ENCODE peak calls at places on chromosomes 7 and 10, in nine cellular contexts. A is ascending aorta; N is activated CD4-positive, alpha-beta T cell treated with anti-CD3 and anti-CD28 coated beads for 36 hours; S is stimulated activated naive CD8-positive, alpha-beta T cell treated with anti-CD3 and anti-CD28 coated beads, Interleukin-15, Interleukin-2, amounts not matched to agents 100 U/mL and 50 U/mL, for 24 hours; C is AG09319; J is endothelial cell; F is PC-9; R is hippocampal formation; G is heart left ventricle. T is an unnamed sample.

GRCh38 chr10:25017247-25017590 is 807 bp downstream of the THNSL1 start:
- DNase-seq in A (peak; percentile 63), C (no peak), R (peak; percentile 75), J (peak; percentile 11), G (no peak), N (peak; percentile 44), F (no peak), S (peak; percentile 24), T (no peak)

GRCh38 chr7:93228302-93228701 is 2.0 kb upstream of the HEPACAM2 start:
- DNase-seq in G (no peak), S (no peak), C (peak; percentile 27), R (peak; percentile 54), N (no peak), F (no peak), A (no peak), J (peak; percentile 12), T (peak; percentile 39)

GRCh38 chr10:121134711-121135110 is 283.5 kb downstream of the WDR11 start:
- DNase-seq in N (no peak), G (no peak), F (no peak), S (no peak), A (no peak), R (no peak), C (no peak), J (no peak), T (no peak)

GRCh38 chr7:99005776-99006175 is 127.4 kb downstream of the TRRAP start:
- DNase-seq in C (no peak), F (no peak), N (no peak), R (no peak), A (peak; percentile 27), S (no peak), G (no peak), J (no peak), T (peak; percentile 36)

GRCh38 chr10:122098924-122099323 is 110.0 kb downstream of the TACC2 start:
- DNase-seq in G (no peak), C (no peak), R (no peak), S (no peak), J (no peak), N (no peak), A (peak; percentile 85), F (no peak), T (no peak)

GRCh38 chr7:6376820-6377219 is 70.9 kb downstream of the DAGLB start:
- DNase-seq in C (no peak), R (no peak), S (no peak), F (no peak), G (no peak), N (no peak), J (no peak), A (no peak), T (no peak)

GRCh38 chr10:132810141-132810806 is 24.3 kb upstream of the NKX6-2 start:
- DNase-seq in S (no peak), G (no peak), F (no peak), A (no peak), J (no peak), N (no peak), R (no peak), C (no peak), T (peak; percentile 36)

GRCh38 chr10:115710136-115710535 is 562.9 kb downstream of the GFRA1 start:
- DNase-seq in A (no peak), F (no peak), R (no peak), N (no peak), G (no peak), S (no peak), J (no peak), C (no peak), T (no peak)

GRCh38 chr7:139658919-139659675 is 118.7 kb downstream of the HIPK2 start:
- DNase-seq in J (no peak), N (no peak), R (peak; percentile 72), S (no peak), C (no peak), F (no peak), G (no peak), A (no peak), T (no peak)

GRCh38 chr7:134766779-134767566 is 12.5 kb upstream of the CALD1 start:
- DNase-seq in C (no peak), S (no peak), G (no peak), A (no peak), N (no peak), J (no peak), F (no peak), R (no peak), T (no peak)

GRCh38 chr10:80183436-80183835 is 21.9 kb downstream of the ANXA11 start:
- DNase-seq in A (no peak), J (no peak), S (no peak), G (no peak), R (no peak), N (no peak), F (no peak), C (no peak), T (no peak)

GRCh38 chr7:14233026-14233897 is 243.8 kb upstream of the ETV1 start:
- DNase-seq in C (no peak), N (no peak), S (no peak), A (no peak), R (no peak), G (no peak), F (peak; percentile 20), J (no peak), T (no peak)

GRCh38 chr10:122021421-122021820 is 32.5 kb downstream of the TACC2 start:
- DNase-seq in S (no peak), J (no peak), F (no peak), R (no peak), C (peak; percentile 29), A (no peak), N (no peak), G (no peak), T (no peak)

GRCh38 chr7:12402365-12402725 is 1.3 kb downstream of the VWDE start:
- DNase-seq in A (no peak), N (no peak), J (no peak), S (no peak), C (no peak), F (no peak), R (no peak), G (no peak), T (no peak)

GRCh38 chr10:49408437-49409306 is 12.8 kb upstream of the DRGX start:
- DNase-seq in J (no peak), G (no peak), N (no peak), C (no peak), R (no peak), F (no peak), A (no peak), S (no peak), T (peak; percentile 24)

GRCh38 chr10:52353960-52354394 is 39.9 kb downstream of the DKK1 start:
- DNase-seq in C (peak; percentile 40), A (no peak), F (no peak), S (no peak), R (no peak), J (no peak), N (no peak), G (no peak), T (no peak)

GRCh38 chr7:133746305-133746704 is 380.8 kb upstream of the LRGUK start:
- DNase-seq in G (no peak), J (no peak), S (no peak), F (no peak), C (no peak), N (no peak), A (no peak), R (no peak), T (no peak)